ENCODE peak calls at places on chromosomes 7 and 10, in eight cellular contexts. One of them, this sample, is unnamed.

GRCh38 chr7:5231116-5231515 is 41.1 kb downstream of the WIPI2 start:
- DNase-seq in GM12891: no peak
- DNase-seq in RCC 7860: no peak
- DNase-seq in NCI-H1417: no peak
- DNase-seq in AG09309: no peak
- DNase-seq in stimulated activated CD4-positive, alpha-beta T cell treated with anti-CD3 and anti-CD28 coated beads, Interleukin-15, amount 100 ng/mL, for 1 hour: no peak
- DNase-seq in CD4-positive, alpha-beta T cell: no peak
- DNase-seq in T-helper 2 cell treated with Interferon-gamma antibody and Interleukin-4, amounts not matched to agents 5 μg/mL and 100 μg/mL, for 36 hours: no peak
- DNase-seq in this sample: no peak

GRCh38 chr7:89926721-89927120 is 227.5 kb upstream of the STEAP1 start:
- DNase-seq in T-helper 2 cell treated with Interferon-gamma antibody and Interleukin-4, amounts not matched to agents 5 μg/mL and 100 μg/mL, for 36 hours: no peak
- DNase-seq in AG09309: no peak
- DNase-seq in stimulated activated CD4-positive, alpha-beta T cell treated with anti-CD3 and anti-CD28 coated beads, Interleukin-15, amount 100 ng/mL, for 1 hour: no peak
- DNase-seq in RCC 7860: no peak
- DNase-seq in GM12891: no peak
- DNase-seq in CD4-positive, alpha-beta T cell: no peak
- DNase-seq in NCI-H1417: no peak
- DNase-seq in this sample: no peak

GRCh38 chr10:28906011-28906411 is 228.7 kb downstream of the BAMBI start:
- DNase-seq in GM12891: no peak
- DNase-seq in T-helper 2 cell treated with Interferon-gamma antibody and Interleukin-4, amounts not matched to agents 5 μg/mL and 100 μg/mL, for 36 hours: no peak
- DNase-seq in RCC 7860: no peak
- DNase-seq in CD4-positive, alpha-beta T cell: no peak
- DNase-seq in stimulated activated CD4-positive, alpha-beta T cell treated with anti-CD3 and anti-CD28 coated beads, Interleukin-15, amount 100 ng/mL, for 1 hour: no peak
- DNase-seq in NCI-H1417: no peak
- DNase-seq in AG09309: no peak
- DNase-seq in this sample: no peak

GRCh38 chr7:101940830-101941229 is 123.4 kb downstream of the CUX1 start:
- DNase-seq in AG09309: no peak
- DNase-seq in RCC 7860: no peak
- DNase-seq in T-helper 2 cell treated with Interferon-gamma antibody and Interleukin-4, amounts not matched to agents 5 μg/mL and 100 μg/mL, for 36 hours: no peak
- DNase-seq in GM12891: no peak
- DNase-seq in stimulated activated CD4-positive, alpha-beta T cell treated with anti-CD3 and anti-CD28 coated beads, Interleukin-15, amount 100 ng/mL, for 1 hour: no peak
- DNase-seq in NCI-H1417: peak
- DNase-seq in CD4-positive, alpha-beta T cell: no peak
- DNase-seq in this sample: no peak

GRCh38 chr7:15836041-15836440 is 149.6 kb upstream of the MEOX2 start:
- DNase-seq in CD4-positive, alpha-beta T cell: no peak
- DNase-seq in GM12891: no peak
- DNase-seq in NCI-H1417: no peak
- DNase-seq in AG09309: no peak
- DNase-seq in stimulated activated CD4-positive, alpha-beta T cell treated with anti-CD3 and anti-CD28 coated beads, Interleukin-15, amount 100 ng/mL, for 1 hour: no peak
- DNase-seq in T-helper 2 cell treated with Interferon-gamma antibody and Interleukin-4, amounts not matched to agents 5 μg/mL and 100 μg/mL, for 36 hours: no peak
- DNase-seq in RCC 7860: peak
- DNase-seq in this sample: no peak

GRCh38 chr7:134818568-134819345 is 39.3 kb downstream of the CALD1 start:
- DNase-seq in AG09309: no peak
- DNase-seq in RCC 7860: no peak
- DNase-seq in CD4-positive, alpha-beta T cell: no peak
- DNase-seq in GM12891: no peak
- DNase-seq in NCI-H1417: no peak
- DNase-seq in T-helper 2 cell treated with Interferon-gamma antibody and Interleukin-4, amounts not matched to agents 5 μg/mL and 100 μg/mL, for 36 hours: no peak
- DNase-seq in stimulated activated CD4-positive, alpha-beta T cell treated with anti-CD3 and anti-CD28 coated beads, Interleukin-15, amount 100 ng/mL, for 1 hour: no peak
- DNase-seq in this sample: no peak

GRCh38 chr7:157969995-157970394 is 617.6 kb downstream of the PTPRN2 start:
- DNase-seq in stimulated activated CD4-positive, alpha-beta T cell treated with anti-CD3 and anti-CD28 coated beads, Interleukin-15, amount 100 ng/mL, for 1 hour: no peak
- DNase-seq in AG09309: no peak
- DNase-seq in GM12891: no peak
- DNase-seq in T-helper 2 cell treated with Interferon-gamma antibody and Interleukin-4, amounts not matched to agents 5 μg/mL and 100 μg/mL, for 36 hours: no peak
- DNase-seq in CD4-positive, alpha-beta T cell: no peak
- DNase-seq in RCC 7860: no peak
- DNase-seq in NCI-H1417: no peak
- DNase-seq in this sample: no peak

GRCh38 chr10:79295593-79295992 is 51.7 kb upstream of the PPIF start:
- DNase-seq in CD4-positive, alpha-beta T cell: no peak
- DNase-seq in GM12891: no peak
- DNase-seq in RCC 7860: peak
- DNase-seq in T-helper 2 cell treated with Interferon-gamma antibody and Interleukin-4, amounts not matched to agents 5 μg/mL and 100 μg/mL, for 36 hours: no peak
- DNase-seq in stimulated activated CD4-positive, alpha-beta T cell treated with anti-CD3 and anti-CD28 coated beads, Interleukin-15, amount 100 ng/mL, for 1 hour: no peak
- DNase-seq in NCI-H1417: no peak
- DNase-seq in AG09309: no peak
- DNase-seq in this sample: no peak